ENCODE peak calls at places on chromosomes 1 and 21, in ten cellular contexts. W, F, T, V, P, L, A, K, E and B are unnamed samples.

GRCh38 chr1:182637769-182638168 is 33.6 kb upstream of the RGS16 start:
- DNase-seq in K (no peak), A (no peak), V (no peak), L (no peak), E (no peak), P (no peak), W (no peak), F (no peak), T (no peak), B (no peak)

GRCh38 chr1:3053986-3054385 is 15.0 kb upstream of the PRDM16 start:
- DNase-seq in V (no peak), K (no peak), A (no peak), L (no peak), F (no peak), E (no peak), P (no peak), T (no peak), W (no peak), B (no peak)

GRCh38 chr1:62954758-62955157 is 170.8 kb downstream of the ATG4C start:
- DNase-seq in K (peak), A (no peak), T (no peak), V (no peak), W (no peak), E (no peak), L (no peak), F (no peak), P (no peak), B (no peak)

GRCh38 chr1:77036560-77036959 is 169.3 kb downstream of the ST6GALNAC5 start:
- DNase-seq in A (peak), T (peak), K (peak), E (no peak), F (no peak), L (no peak), V (no peak), P (peak), W (no peak), B (peak)

GRCh38 chr1:246367046-246367445 is 140.0 kb downstream of the SMYD3 start:
- DNase-seq in W (no peak), P (no peak), E (no peak), F (no peak), V (no peak), T (peak), A (no peak), L (no peak), K (no peak), B (no peak)

GRCh38 chr1:30413606-30414005 is 309.8 kb downstream of the MATN1 start:
- DNase-seq in L (no peak), P (no peak), V (peak), K (no peak), W (no peak), F (peak), T (no peak), A (no peak), E (no peak), B (no peak)

GRCh38 chr1:230120949-230121381 is 53.9 kb downstream of the GALNT2 start:
- DNase-seq in P (no peak), K (peak), F (no peak), W (no peak), A (peak), E (no peak), T (peak), V (no peak), L (no peak), B (peak)

GRCh38 chr21:45533731-45534571 is 8.3 kb downstream of the SLC19A1 start:
- DNase-seq in F (no peak), T (no peak), W (peak), L (peak), V (no peak), K (no peak), A (no peak), P (no peak), E (peak), B (no peak)

GRCh38 chr1:2230781-2231666 is 2.9 kb downstream of the SKI start:
- DNase-seq in A (peak), L (no peak), W (no peak), V (no peak), P (no peak), E (no peak), K (peak), F (no peak), T (peak), B (peak)

GRCh38 chr1:196180847-196181593 is 427.2 kb downstream of the KCNT2 start:
- DNase-seq in L (no peak), K (no peak), T (peak), W (no peak), V (no peak), A (peak), E (no peak), P (peak), F (no peak), B (peak)

GRCh38 chr1:29809446-29810120 is 573.3 kb downstream of the PTPRU start:
- DNase-seq in F (no peak), E (no peak), V (no peak), P (no peak), T (no peak), W (no peak), A (no peak), K (no peak), L (no peak), B (no peak)

GRCh38 chr1:213163278-213163711 is 112.3 kb downstream of the RPS6KC1 start:
- DNase-seq in T (peak), L (no peak), V (no peak), F (no peak), W (no peak), P (no peak), K (no peak), A (peak), E (no peak), B (peak)

GRCh38 chr1:54927475-54928240 is 40.7 kb upstream of the DHCR24 start:
- DNase-seq in K (no peak), V (no peak), T (peak), F (no peak), W (no peak), L (no peak), P (peak), E (peak), A (no peak), B (peak)

GRCh38 chr21:45135868-45136267 is 61.5 kb downstream of the ADARB1 start:
- DNase-seq in E (no peak), F (no peak), A (no peak), K (no peak), W (no peak), L (no peak), T (no peak), P (no peak), V (no peak), B (no peak)

GRCh38 chr1:23400324-23401110 is 24.0 kb downstream of the TCEA3 start:
- DNase-seq in K (no peak), L (no peak), T (peak), A (no peak), F (peak), P (no peak), E (no peak), W (no peak), V (no peak), B (peak)

GRCh38 chr1:43495204-43495603 is 35.5 kb upstream of the PTPRF start:
- DNase-seq in A (no peak), P (no peak), E (no peak), V (peak), T (no peak), F (no peak), L (no peak), K (peak), W (no peak), B (no peak)

GRCh38 chr1:23485002-23485332 is 988 bp upstream of the ASAP3 start:
- DNase-seq in E (no peak), T (no peak), L (no peak), A (no peak), P (no peak), K (no peak), F (no peak), W (no peak), V (no peak), B (no peak)

GRCh38 chr21:31195334-31196015 is 148.6 kb downstream of the TIAM1 start:
- DNase-seq in W (no peak), T (no peak), K (no peak), L (no peak), A (no peak), F (no peak), P (no peak), E (no peak), V (no peak), B (no peak)

GRCh38 chr1:160108888-160109662 is 6.5 kb upstream of the ATP1A2 start:
- DNase-seq in V (no peak), P (peak), F (peak), A (peak), K (peak), W (no peak), L (no peak), E (peak), T (peak), B (peak)

GRCh38 chr1:232950919-232951579 is 638 bp downstream of the NTPCR start:
- DNase-seq in W (no peak), P (peak), L (no peak), F (no peak), K (peak), E (peak), V (no peak), T (peak), A (peak), B (no peak)

GRCh38 chr1:236083650-236084385 is 18.9 kb upstream of the NID1 start:
- DNase-seq in T (no peak), F (no peak), E (no peak), A (no peak), V (no peak), W (no peak), P (peak), L (no peak), K (no peak), B (peak)

GRCh38 chr1:34763142-34763781 is 3.7 kb downstream of the GJB4 start:
- DNase-seq in E (no peak), L (no peak), V (no peak), F (no peak), W (no peak), P (peak), A (peak), K (peak), T (peak), B (peak)

GRCh38 chr1:200989337-200989736 is 34.2 kb downstream of the KIF21B start:
- DNase-seq in T (no peak), K (no peak), W (no peak), F (no peak), E (no peak), A (no peak), P (no peak), V (no peak), L (no peak), B (no peak)

GRCh38 chr1:200992382-200993101 is 31.0 kb downstream of the KIF21B start:
- DNase-seq in W (no peak), L (no peak), E (no peak), V (no peak), P (no peak), A (no peak), K (no peak), T (no peak), F (no peak), B (no peak)

GRCh38 chr1:200991039-200991698 is 32.3 kb downstream of the KIF21B start:
- DNase-seq in P (no peak), E (no peak), K (no peak), A (no peak), T (no peak), V (no peak), L (no peak), W (no peak), F (no peak), B (no peak)

GRCh38 chr1:200988693-200989092 is 34.8 kb downstream of the KIF21B start:
- DNase-seq in W (no peak), E (no peak), V (no peak), F (no peak), P (no peak), T (no peak), K (no peak), L (no peak), A (no peak), B (no peak)

DNA sequence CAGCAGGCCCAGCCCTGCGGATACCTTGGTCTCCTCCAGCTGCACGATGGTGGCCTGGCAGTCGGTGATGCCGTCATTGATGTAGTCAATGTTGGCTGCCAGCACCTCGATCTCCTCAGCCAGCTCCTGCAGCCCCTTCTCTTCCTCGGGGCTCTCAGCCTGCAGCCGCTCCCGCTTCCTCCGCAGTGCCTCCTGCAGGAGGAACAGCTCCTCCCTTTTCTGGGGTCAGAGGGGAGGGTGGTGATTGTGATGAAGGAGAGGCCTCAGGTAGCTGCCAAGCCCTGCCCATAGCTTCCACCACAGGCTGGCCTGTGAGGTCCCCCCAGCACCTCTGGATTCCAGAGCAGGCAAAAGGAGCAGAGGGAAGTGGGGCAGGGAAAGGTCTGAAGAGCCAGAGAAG is 33.4 kb downstream of the KIF21B start:
- DNase-seq in T (no peak), K (no peak), V (no peak), L (no peak), A (no peak), P (no peak), E (no peak), W (no peak), F (no peak), B (no peak)
- TF ChIP-seq CTCF in T (no peak), K (no peak), V (no peak), L (no peak), A (no peak), P (no peak), E (no peak), W (no peak), F (no peak), B (no peak)

GRCh38 chr1:117812868-117813511 is 116.4 kb downstream of the GDAP2 start:
- DNase-seq in F (no peak), P (peak), A (no peak), E (no peak), V (no peak), T (peak), W (no peak), L (no peak), K (no peak), B (peak)
- H3K4me3 ChIP-seq in F (no peak), P (no peak), A (no peak), E (no peak), V (no peak), T (no peak), W (no peak), L (no peak), K (no peak), B (no peak)

GRCh38 chr1:24642481-24643361 is at the start of gene SRRM1:
- DNase-seq in P (peak), A (peak), L (peak), F (peak), V (peak), T (peak), K (peak), E (peak), W (peak), B (peak)
- TF ChIP-seq CTCF in P (peak), A (no peak), L (peak), F (no peak), V (no peak), T (peak), K (peak), E (no peak), W (peak), B (no peak)

GRCh38 chr1:109391161-109391556 is 6.6 kb downstream of the SORT1 start:
- DNase-seq in F (no peak), W (no peak), A (peak), L (no peak), V (no peak), P (no peak), K (no peak), T (peak), E (no peak), B (peak)
- H3K4me3 ChIP-seq in F (no peak), W (peak), A (no peak), L (no peak), V (peak), P (no peak), K (no peak), T (no peak), E (no peak), B (no peak)

DNA sequence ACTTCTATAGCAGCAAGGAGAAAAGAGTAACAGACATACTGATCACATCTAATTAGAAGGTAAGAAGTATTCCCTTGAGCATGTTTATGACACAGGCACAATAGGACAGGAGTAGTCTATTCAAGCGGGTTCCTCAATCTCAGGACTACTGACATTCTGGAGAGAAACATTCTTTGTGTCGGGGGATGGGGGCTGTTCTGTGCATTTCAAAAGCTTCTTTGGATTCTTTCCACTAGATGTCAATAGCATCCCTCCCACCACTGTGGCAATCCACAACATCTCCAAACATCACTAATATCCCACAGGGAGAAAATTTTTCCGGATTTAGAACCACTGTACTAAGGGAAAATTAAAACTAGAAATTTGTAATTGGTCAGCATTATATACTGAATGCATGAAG is 56.9 kb downstream of the ADAMTS5 start:
- DNase-seq in T (no peak), K (peak), A (peak), W (no peak), V (no peak), L (no peak), E (peak), F (no peak), P (peak), B (peak)
- TF ChIP-seq CTCF in T (no peak), K (peak), A (peak), W (no peak), V (no peak), L (no peak), E (no peak), F (no peak), P (peak), B (no peak)

GRCh38 chr1:154342836-154343472 is 17.6 kb downstream of the ATP8B2 start:
- DNase-seq in A (no peak), E (no peak), L (no peak), T (no peak), V (no peak), K (no peak), W (no peak), F (no peak), P (no peak), B (no peak)
- H3K4me3 ChIP-seq in A (no peak), E (no peak), L (no peak), T (no peak), V (no peak), K (no peak), W (no peak), F (no peak), P (no peak), B (no peak)